ENCODE peak calls at places on chromosomes 16 and 17, in five cellular contexts. M, N, Q, B and L are unnamed samples.

GRCh38 chr17:2192367-2193028 is 111.1 kb downstream of the SMG6 start:
- DNase-seq in M (no peak), N (peak; percentile 95), Q (peak; percentile 99), B (no peak), L (peak; percentile 58)

GRCh38 chr17:7223375-7223774 is 3.6 kb downstream of the ACADVL start:
- DNase-seq in M (no peak), N (no peak), Q (peak; percentile 31), B (no peak), L (no peak)

GRCh38 chr17:35244345-35245195 is 1.7 kb downstream of the SLFN5 start:
- DNase-seq in M (peak; percentile 15), N (peak; percentile 90), Q (peak; percentile 96), B (peak; percentile 85), L (peak; percentile 70)

GRCh38 chr17:71649986-71650385 is 470.8 kb upstream of the SOX9 start:
- DNase-seq in M (no peak), N (no peak), Q (peak; percentile 24), B (no peak), L (no peak)

GRCh38 chr17:74241847-74242246 is 28.5 kb downstream of the TTYH2 start:
- DNase-seq in M (no peak), N (no peak), Q (no peak), B (no peak), L (no peak)

GRCh38 chr17:58280480-58281217 is at the start of gene MPO:
- DNase-seq in M (no peak), N (no peak), Q (no peak), B (no peak), L (no peak)

GRCh38 chr16:14196539-14196938 is 125.4 kb downstream of the MRTFB start:
- DNase-seq in M (no peak), N (no peak), Q (no peak), B (no peak), L (no peak)

GRCh38 chr17:17391575-17392370 is 85.0 kb upstream of the MED9 start:
- DNase-seq in M (no peak), N (no peak), Q (no peak), B (no peak), L (no peak)

GRCh38 chr17:54979657-54980056 is 11.1 kb downstream of the STXBP4 start:
- DNase-seq in M (no peak), N (no peak), Q (no peak), B (no peak), L (no peak)

GRCh38 chr17:72030067-72030899 is 90.5 kb upstream of the SOX9 start:
- DNase-seq in M (no peak), N (peak; percentile 41), Q (peak; percentile 87), B (no peak), L (no peak)

GRCh38 chr16:12178251-12178990 is 201.9 kb downstream of the SNX29 start:
- DNase-seq in M (no peak), N (no peak), Q (no peak), B (no peak), L (peak; percentile 63)

GRCh38 chr17:1553354-1554266 is 9.0 kb downstream of the PITPNA start:
- DNase-seq in M (no peak), N (no peak), Q (no peak), B (no peak), L (no peak)

GRCh38 chr17:9363440-9364350 is 211.9 kb downstream of the STX8 start:
- DNase-seq in M (no peak), N (no peak), Q (peak; percentile 87), B (no peak), L (no peak)

GRCh38 chr16:54318941-54319340 is 32.4 kb upstream of the IRX3 start:
- DNase-seq in M (no peak), N (peak; percentile 47), Q (peak; percentile 13), B (no peak), L (no peak)

GRCh38 chr17:16465861-16466338 is 26.1 kb downstream of the LRRC75A start:
- DNase-seq in M (no peak), N (no peak), Q (no peak), B (no peak), L (no peak)

GRCh38 chr16:65024649-65025243 is 97.1 kb downstream of the CDH11 start:
- DNase-seq in M (no peak), N (peak; percentile 60), Q (no peak), B (no peak), L (peak; percentile 20)

GRCh38 chr17:35083071-35083470 is 19.6 kb upstream of the RFFL start:
- DNase-seq in M (no peak), N (no peak), Q (no peak), B (no peak), L (no peak)

GRCh38 chr16:88535181-88535856 is 34.9 kb upstream of the ZC3H18 start:
- DNase-seq in M (no peak), N (no peak), Q (no peak), B (no peak), L (no peak)

GRCh38 chr16:24208710-24209109 is 47.4 kb upstream of the CACNG3 start:
- DNase-seq in M (no peak), N (no peak), Q (no peak), B (no peak), L (no peak)

GRCh38 chr17:2266045-2266864 is 37.3 kb downstream of the SMG6 start:
- DNase-seq in M (no peak), N (no peak), Q (no peak), B (no peak), L (no peak)

GRCh38 chr17:75105269-75106080 is 4.3 kb upstream of the ARMC7 start:
- DNase-seq in M (peak; percentile 70), N (peak; percentile 24), Q (peak; percentile 69), B (no peak), L (no peak)

GRCh38 chr16:23640669-23640958 is 496 bp downstream of the PALB2 start:
- DNase-seq in M (no peak), N (no peak), Q (no peak), B (no peak), L (no peak)

GRCh38 chr16:73268311-73268997 is 220.5 kb upstream of the ZFHX3 start:
- DNase-seq in M (no peak), N (no peak), Q (peak; percentile 13), B (no peak), L (peak; percentile 20)

GRCh38 chr17:72609501-72609900 is 483.0 kb downstream of the SLC39A11 start:
- DNase-seq in M (no peak), N (peak; percentile 69), Q (peak; percentile 75), B (no peak), L (no peak)

GRCh38 chr16:2079311-2079800 is 31.6 kb downstream of the TSC2 start:
- DNase-seq in M (no peak), N (no peak), Q (no peak), B (no peak), L (no peak)

GRCh38 chr17:50168319-50168718 is 2.5 kb downstream of the SGCA start:
- DNase-seq in M (no peak), N (no peak), Q (no peak), B (no peak), L (no peak)

GRCh38 chr17:78304549-78305037 is 55.3 kb downstream of the SOCS3 start:
- DNase-seq in M (no peak), N (no peak), Q (no peak), B (no peak), L (peak; percentile 50)

GRCh38 chr16:76639685-76640289 is 362.6 kb downstream of the CNTNAP4 start:
- DNase-seq in M (no peak), N (no peak), Q (peak; percentile 9), B (no peak), L (no peak)

GRCh38 chr16:55478827-55479559 is at the start of gene MMP2:
- DNase-seq in M (no peak), N (peak; percentile 44), Q (peak; percentile 65), B (peak; percentile 86), L (peak; percentile 87)

GRCh38 chr17:31481783-31482081 is 90.3 kb downstream of the RAB11FIP4 start:
- DNase-seq in M (no peak), N (no peak), Q (no peak), B (no peak), L (no peak)

GRCh38 chr16:23348579-23349469 is 46.7 kb downstream of the SCNN1B start:
- DNase-seq in M (no peak), N (no peak), Q (no peak), B (no peak), L (no peak)

GRCh38 chr16:68231384-68232136 is 4.4 kb downstream of the ESRP2 start:
- DNase-seq in M (no peak), N (no peak), Q (no peak), B (peak; percentile 66), L (no peak)